ENCODE peak calls at places on chromosomes 4 and X, in four cellular contexts. One of them, this sample, is unnamed.

GRCh38 chr4:16289872-16290554 is 63.7 kb upstream of the TAPT1 start:
- DNase-seq in nephron progenitor cell: peak; percentile 17
- DNase-seq in fibroblast of lung: peak; percentile 21
- DNase-seq in brain microvascular endothelial cell: peak; percentile 37
- DNase-seq in this sample: peak; percentile 36

GRCh38 chrX:12930150-12930549 is 23.7 kb downstream of the TLR8 start:
- DNase-seq in nephron progenitor cell: no peak
- DNase-seq in fibroblast of lung: no peak
- DNase-seq in brain microvascular endothelial cell: no peak
- DNase-seq in this sample: no peak

GRCh38 chr4:53589511-53589910 is 1.8 kb downstream of the LNX1 start:
- DNase-seq in nephron progenitor cell: no peak
- DNase-seq in fibroblast of lung: no peak
- DNase-seq in brain microvascular endothelial cell: no peak
- DNase-seq in this sample: no peak

GRCh38 chr4:5955201-5955821 is 62.4 kb upstream of the CRMP1 start:
- DNase-seq in nephron progenitor cell: no peak
- DNase-seq in fibroblast of lung: no peak
- DNase-seq in brain microvascular endothelial cell: no peak
- DNase-seq in this sample: no peak

GRCh38 chr4:156280726-156281125 is 327.1 kb upstream of the CTSO start:
- DNase-seq in nephron progenitor cell: no peak
- DNase-seq in fibroblast of lung: no peak
- DNase-seq in brain microvascular endothelial cell: no peak
- DNase-seq in this sample: no peak

GRCh38 chrX:148771440-148771839 is 271.0 kb downstream of the AFF2 start:
- DNase-seq in brain microvascular endothelial cell: no peak
- DNase-seq in fibroblast of lung: no peak
- DNase-seq in nephron progenitor cell: no peak
- DNase-seq in this sample: no peak

GRCh38 chrX:39519213-39519544 is 578.6 kb downstream of the BCOR start:
- DNase-seq in nephron progenitor cell: no peak
- DNase-seq in brain microvascular endothelial cell: no peak
- DNase-seq in fibroblast of lung: peak; percentile 43
- DNase-seq in this sample: no peak

GRCh38 chr4:93475730-93476129 is 352.8 kb upstream of the ATOH1 start:
- DNase-seq in fibroblast of lung: no peak
- DNase-seq in nephron progenitor cell: no peak
- DNase-seq in brain microvascular endothelial cell: no peak
- DNase-seq in this sample: no peak

GRCh38 chr4:100165809-100166208 is 24.5 kb downstream of the DDIT4L start:
- DNase-seq in nephron progenitor cell: no peak
- DNase-seq in fibroblast of lung: peak; percentile 34
- DNase-seq in brain microvascular endothelial cell: no peak
- DNase-seq in this sample: no peak

GRCh38 chr4:74431113-74431826 is 13.7 kb upstream of the AREG start:
- DNase-seq in fibroblast of lung: no peak
- DNase-seq in brain microvascular endothelial cell: peak; percentile 73
- DNase-seq in nephron progenitor cell: no peak
- DNase-seq in this sample: no peak

GRCh38 chr4:2175990-2176698 is 65.8 kb downstream of the HAUS3 start:
- DNase-seq in nephron progenitor cell: no peak
- DNase-seq in brain microvascular endothelial cell: no peak
- DNase-seq in fibroblast of lung: no peak
- DNase-seq in this sample: no peak

GRCh38 chr4:53886090-53886489 is 178.3 kb downstream of the CHIC2 start:
- DNase-seq in fibroblast of lung: no peak
- DNase-seq in brain microvascular endothelial cell: no peak
- DNase-seq in nephron progenitor cell: no peak
- DNase-seq in this sample: no peak

GRCh38 chr4:86038037-86038436 is 321.8 kb downstream of the MAPK10 start:
- DNase-seq in brain microvascular endothelial cell: no peak
- DNase-seq in fibroblast of lung: no peak
- DNase-seq in nephron progenitor cell: no peak
- DNase-seq in this sample: no peak

GRCh38 chrX:136166221-136166855 is 19.0 kb downstream of the FHL1 start:
- DNase-seq in nephron progenitor cell: no peak
- DNase-seq in brain microvascular endothelial cell: no peak
- DNase-seq in fibroblast of lung: peak; percentile 40
- DNase-seq in this sample: no peak

GRCh38 chr4:16225139-16225538 is 1.1 kb downstream of the TAPT1 start:
- DNase-seq in fibroblast of lung: peak; percentile 55
- DNase-seq in nephron progenitor cell: no peak
- DNase-seq in brain microvascular endothelial cell: no peak
- DNase-seq in this sample: peak; percentile 31

GRCh38 chr4:165877291-165877690 is 4.3 kb downstream of the TLL1 start:
- DNase-seq in brain microvascular endothelial cell: peak; percentile 48
- DNase-seq in nephron progenitor cell: no peak
- DNase-seq in fibroblast of lung: no peak
- DNase-seq in this sample: no peak

GRCh38 chr4:95193391-95194224 is 355.2 kb downstream of the UNC5C start:
- DNase-seq in fibroblast of lung: no peak
- DNase-seq in nephron progenitor cell: no peak
- DNase-seq in brain microvascular endothelial cell: no peak
- DNase-seq in this sample: no peak

GRCh38 chrX:22247169-22247568 is 25.5 kb upstream of the CBLL2 start:
- DNase-seq in nephron progenitor cell: no peak
- DNase-seq in fibroblast of lung: peak; percentile 63
- DNase-seq in brain microvascular endothelial cell: peak; percentile 14
- DNase-seq in this sample: no peak

GRCh38 chr4:162115323-162115722 is 48.5 kb downstream of the FSTL5 start:
- DNase-seq in nephron progenitor cell: no peak
- DNase-seq in brain microvascular endothelial cell: no peak
- DNase-seq in fibroblast of lung: no peak
- DNase-seq in this sample: no peak

GRCh38 chrX:23884427-23885024 is 23.2 kb downstream of the APOO start:
- DNase-seq in brain microvascular endothelial cell: peak; percentile 65
- DNase-seq in fibroblast of lung: peak; percentile 41
- DNase-seq in nephron progenitor cell: no peak
- DNase-seq in this sample: no peak

GRCh38 chrX:46750829-46751228 is 8.1 kb downstream of the SLC9A7 start:
- DNase-seq in brain microvascular endothelial cell: no peak
- DNase-seq in nephron progenitor cell: no peak
- DNase-seq in fibroblast of lung: no peak
- DNase-seq in this sample: no peak

GRCh38 chr4:105715692-105716278 is 7.2 kb downstream of the GSTCD start:
- DNase-seq in nephron progenitor cell: no peak
- DNase-seq in fibroblast of lung: peak; percentile 27
- DNase-seq in brain microvascular endothelial cell: no peak
- DNase-seq in this sample: peak; percentile 23
- TF ChIP-seq CTCF in nephron progenitor cell: peak; percentile 23
- TF ChIP-seq CTCF in fibroblast of lung: peak; percentile 27
- TF ChIP-seq CTCF in brain microvascular endothelial cell: peak; percentile 19
- TF ChIP-seq CTCF in this sample: no peak

GRCh38 chrX:97210501-97210900 is 326.8 kb downstream of the RPA4 start:
- DNase-seq in fibroblast of lung: no peak
- DNase-seq in nephron progenitor cell: no peak
- DNase-seq in brain microvascular endothelial cell: no peak
- DNase-seq in this sample: no peak

GRCh38 chrX:97211070-97211469 is 327.4 kb downstream of the RPA4 start:
- DNase-seq in nephron progenitor cell: no peak
- DNase-seq in brain microvascular endothelial cell: no peak
- DNase-seq in fibroblast of lung: no peak
- DNase-seq in this sample: no peak

GRCh38 chrX:97215166-97215565 is 331.5 kb downstream of the RPA4 start:
- DNase-seq in fibroblast of lung: peak; percentile 32
- DNase-seq in nephron progenitor cell: no peak
- DNase-seq in brain microvascular endothelial cell: no peak
- DNase-seq in this sample: no peak
- TF ChIP-seq CTCF in fibroblast of lung: no peak
- TF ChIP-seq CTCF in nephron progenitor cell: no peak
- TF ChIP-seq CTCF in brain microvascular endothelial cell: no peak
- TF ChIP-seq CTCF in this sample: no peak

DNA sequence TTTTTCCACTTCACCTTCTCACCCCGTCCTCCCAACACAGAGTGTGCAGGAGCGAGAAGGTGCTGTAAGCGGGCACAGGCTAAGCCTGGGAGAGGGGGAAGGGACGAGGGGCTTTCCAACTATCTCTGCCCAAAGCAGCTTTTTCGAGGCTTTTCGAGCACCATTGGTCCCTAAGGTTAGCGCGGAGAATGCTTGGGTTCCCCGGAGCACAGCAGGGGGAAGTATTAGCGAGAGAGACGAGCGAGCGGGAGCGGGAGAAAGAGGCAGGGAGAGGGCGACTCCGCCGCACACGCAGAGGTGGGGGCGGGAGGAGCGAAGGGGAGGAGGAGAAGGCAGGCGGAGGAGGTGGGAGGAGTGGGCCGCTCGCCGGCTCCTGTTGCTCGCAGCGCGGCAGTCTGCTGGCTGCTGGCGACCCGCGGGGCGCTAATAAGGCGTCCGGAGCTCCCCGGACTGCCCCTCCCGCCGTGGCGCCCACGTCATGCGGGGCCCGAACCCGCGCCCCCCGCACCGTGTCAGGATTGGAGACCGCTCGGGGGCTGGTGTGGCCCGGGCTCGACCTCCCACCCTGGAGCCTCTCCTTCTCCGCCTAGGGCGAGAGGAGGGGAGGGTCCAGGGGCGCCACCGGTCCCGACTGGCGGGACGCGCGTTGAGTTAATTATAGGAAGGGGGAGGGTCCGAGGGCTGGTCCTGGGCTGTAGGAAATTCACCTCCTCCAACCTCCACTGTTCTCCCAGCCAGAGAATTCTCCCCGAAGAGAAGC is at the start of gene ADAMTS3:
- DNase-seq in fibroblast of lung: peak; percentile 80
- DNase-seq in nephron progenitor cell: peak; percentile 85
- DNase-seq in brain microvascular endothelial cell: no peak
- DNase-seq in this sample: peak; percentile 26
- TF ChIP-seq CTCF in fibroblast of lung: no peak
- TF ChIP-seq CTCF in nephron progenitor cell: no peak
- TF ChIP-seq CTCF in brain microvascular endothelial cell: no peak
- TF ChIP-seq CTCF in this sample: no peak

GRCh38 chr4:23455482-23455881 is 434.4 kb downstream of the PPARGC1A start:
- DNase-seq in fibroblast of lung: peak; percentile 14
- DNase-seq in nephron progenitor cell: peak; percentile 6
- DNase-seq in brain microvascular endothelial cell: no peak
- DNase-seq in this sample: no peak
- TF ChIP-seq CTCF in fibroblast of lung: peak; percentile 12
- TF ChIP-seq CTCF in nephron progenitor cell: no peak
- TF ChIP-seq CTCF in brain microvascular endothelial cell: peak; percentile 16
- TF ChIP-seq CTCF in this sample: no peak

GRCh38 chr4:185892165-185892564 is 80.2 kb upstream of the SORBS2 start:
- DNase-seq in fibroblast of lung: no peak
- DNase-seq in nephron progenitor cell: no peak
- DNase-seq in brain microvascular endothelial cell: no peak
- DNase-seq in this sample: no peak
- TF ChIP-seq CTCF in fibroblast of lung: no peak
- TF ChIP-seq CTCF in nephron progenitor cell: no peak
- TF ChIP-seq CTCF in brain microvascular endothelial cell: no peak
- TF ChIP-seq CTCF in this sample: no peak

GRCh38 chr4:66574145-66574978 is 904.1 kb upstream of the EPHA5 start:
- DNase-seq in fibroblast of lung: peak; percentile 95
- DNase-seq in brain microvascular endothelial cell: peak; percentile 79
- DNase-seq in nephron progenitor cell: no peak
- DNase-seq in this sample: no peak
- TF ChIP-seq CTCF in fibroblast of lung: no peak
- TF ChIP-seq CTCF in brain microvascular endothelial cell: no peak
- TF ChIP-seq CTCF in nephron progenitor cell: no peak
- TF ChIP-seq CTCF in this sample: no peak

GRCh38 chrX:69117876-69118526 is 47.3 kb downstream of the PJA1 start:
- DNase-seq in fibroblast of lung: no peak
- DNase-seq in brain microvascular endothelial cell: no peak
- DNase-seq in nephron progenitor cell: no peak
- DNase-seq in this sample: no peak
- TF ChIP-seq CTCF in fibroblast of lung: no peak
- TF ChIP-seq CTCF in brain microvascular endothelial cell: no peak
- TF ChIP-seq CTCF in nephron progenitor cell: no peak
- TF ChIP-seq CTCF in this sample: no peak

GRCh38 chr4:159443975-159444374 is 341.1 kb downstream of the RAPGEF2 start:
- DNase-seq in brain microvascular endothelial cell: no peak
- DNase-seq in fibroblast of lung: no peak
- DNase-seq in nephron progenitor cell: no peak
- DNase-seq in this sample: no peak

GRCh38 chr4:159445671-159446070 is 342.8 kb downstream of the RAPGEF2 start:
- DNase-seq in fibroblast of lung: no peak
- DNase-seq in nephron progenitor cell: no peak
- DNase-seq in brain microvascular endothelial cell: no peak
- DNase-seq in this sample: no peak

GRCh38 chr4:159446266-159446976 is 343.5 kb downstream of the RAPGEF2 start:
- DNase-seq in nephron progenitor cell: peak; percentile 54
- DNase-seq in fibroblast of lung: peak; percentile 77
- DNase-seq in brain microvascular endothelial cell: peak; percentile 52
- DNase-seq in this sample: peak; percentile 62

GRCh38 chr4:159447296-159447695 is 344.4 kb downstream of the RAPGEF2 start:
- DNase-seq in fibroblast of lung: peak; percentile 43
- DNase-seq in brain microvascular endothelial cell: no peak
- DNase-seq in nephron progenitor cell: no peak
- DNase-seq in this sample: no peak

DNA sequence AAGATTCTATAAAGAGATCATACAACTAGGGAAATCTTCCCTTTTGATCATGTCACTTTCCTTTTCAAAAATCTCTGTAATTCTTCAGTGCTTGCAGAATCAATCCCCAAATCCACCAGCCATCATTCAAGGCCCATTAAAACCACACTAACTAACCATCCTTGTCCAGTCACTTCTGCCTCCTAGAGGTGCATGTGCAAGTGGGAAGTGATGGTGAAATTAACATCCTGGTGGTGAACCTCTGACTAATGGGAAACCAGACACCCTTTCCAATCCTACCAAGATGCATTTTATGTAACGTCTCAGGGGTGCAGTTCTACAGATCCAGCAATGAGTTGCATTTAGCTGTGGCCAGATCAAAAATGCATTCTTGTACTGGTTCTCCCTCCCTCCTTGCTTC is 341.8 kb downstream of the RAPGEF2 start:
- DNase-seq in nephron progenitor cell: no peak
- DNase-seq in brain microvascular endothelial cell: peak; percentile 20
- DNase-seq in fibroblast of lung: peak; percentile 46
- DNase-seq in this sample: no peak
- TF ChIP-seq CTCF in nephron progenitor cell: no peak
- TF ChIP-seq CTCF in brain microvascular endothelial cell: peak; percentile 48
- TF ChIP-seq CTCF in fibroblast of lung: no peak
- TF ChIP-seq CTCF in this sample: no peak

This sample was measured in GM20000.